ENCODE peak calls at places on chromosomes 4 and X, in six cellular contexts. Q is endothelial cell, P is astrocyte of the spinal cord, I is AG10803, B is fibroblast of lung, M is left lung. K is an unnamed sample.

GRCh38 chr4:126414741-126415140 is 1100.0 kb downstream of the FAT4 start:
- DNase-seq in B (no peak), Q (no peak), P (no peak), I (no peak), M (no peak), K (no peak)

GRCh38 chr4:17018013-17018412 is 119.6 kb upstream of the LDB2 start:
- DNase-seq in P (no peak), Q (no peak), M (no peak), B (no peak), I (no peak), K (no peak)

GRCh38 chrX:16589211-16589610 is 60.7 kb upstream of the S100G start:
- DNase-seq in P (peak), M (no peak), I (peak), B (peak), Q (no peak), K (peak)

GRCh38 chr4:188403272-188403671 is 264.0 kb downstream of the TRIML1 start:
- DNase-seq in M (no peak), Q (no peak), P (no peak), I (peak), B (no peak), K (no peak)

GRCh38 chr4:36255575-36255974 is 11.3 kb upstream of the ARAP2 start:
- DNase-seq in I (no peak), Q (no peak), B (no peak), P (no peak), M (no peak), K (no peak)

GRCh38 chr4:57182132-57182874 is 72.1 kb upstream of the IGFBP7 start:
- DNase-seq in M (no peak), B (no peak), I (no peak), P (no peak), Q (no peak), K (no peak)

GRCh38 chr4:155675709-155676429 is 9.2 kb downstream of the GUCY1A1 start:
- DNase-seq in I (peak), M (no peak), P (no peak), B (no peak), Q (no peak), K (no peak)

GRCh38 chr4:48331577-48332340 is 9.6 kb upstream of the SLAIN2 start:
- DNase-seq in I (peak), P (peak), B (peak), M (no peak), Q (no peak), K (peak)

GRCh38 chrX:153970398-153971123 is 1.1 kb downstream of the HCFC1 start:
- DNase-seq in I (peak), M (peak), P (peak), Q (no peak), B (peak), K (peak)

GRCh38 chrX:31508338-31508737 is 436.5 kb upstream of the FTHL17 start:
- DNase-seq in B (peak), M (no peak), P (peak), I (peak), Q (no peak), K (peak)

GRCh38 chrX:12115377-12115776 is 22.9 kb upstream of the FRMPD4 start:
- DNase-seq in I (no peak), P (no peak), B (no peak), M (no peak), Q (peak), K (no peak)

GRCh38 chrX:31209005-31209612 is 137.3 kb upstream of the FTHL17 start:
- DNase-seq in B (no peak), Q (no peak), M (no peak), P (no peak), I (no peak), K (peak)

GRCh38 chr4:55947912-55948725 is 626 bp upstream of the CEP135 start:
- DNase-seq in Q (peak), P (peak), B (peak), I (peak), M (no peak), K (peak)

GRCh38 chrX:78522601-78523000 is 136.5 kb downstream of the RTL3 start:
- DNase-seq in M (no peak), Q (no peak), B (no peak), P (no peak), I (no peak), K (no peak)

GRCh38 chrX:125137521-125137920 is 182.2 kb upstream of the TEX13C start:
- DNase-seq in M (no peak), Q (no peak), B (no peak), P (no peak), I (no peak), K (no peak)

GRCh38 chrX:125131146-125131545 is 188.5 kb upstream of the TEX13C start:
- DNase-seq in Q (no peak), M (no peak), P (no peak), B (no peak), I (no peak), K (no peak)

DNA sequence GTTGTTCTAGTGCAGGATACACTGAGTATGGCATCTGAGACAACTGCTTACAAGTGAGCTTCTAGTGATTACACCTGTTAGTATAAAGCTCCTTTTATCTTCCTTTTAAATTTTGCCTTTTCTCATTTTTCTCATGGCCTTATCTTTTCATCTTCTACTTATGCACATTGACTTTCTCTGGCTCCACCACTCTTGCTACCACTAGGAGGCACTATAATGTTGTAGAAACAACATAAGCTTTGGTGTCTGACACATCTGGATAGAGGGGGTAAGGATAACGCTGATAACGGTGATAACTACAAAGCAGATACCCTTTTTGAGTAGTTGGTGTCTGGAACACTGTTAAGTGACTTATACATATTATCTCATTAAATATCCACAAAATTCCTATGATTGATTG is 187.4 kb upstream of the TEX13C start:
- DNase-seq in Q (no peak), I (no peak), P (no peak), B (no peak), M (no peak), K (no peak)
- TF ChIP-seq CTCF in Q (peak), I (no peak), P (no peak), B (peak), M (peak), K (peak)

GRCh38 chr4:139761461-139761860 is 95.8 kb downstream of the MGST2 start:
- DNase-seq in M (no peak), B (no peak), I (peak), Q (no peak), P (no peak), K (peak)
- TF ChIP-seq CTCF in M (no peak), B (peak), I (peak), Q (peak), P (peak), K (peak)

GRCh38 chr4:123116412-123116811 is 194.0 kb upstream of the NUDT6 start:
- DNase-seq in P (peak), M (no peak), I (no peak), B (peak), Q (no peak), K (no peak)
- TF ChIP-seq CTCF in P (no peak), M (no peak), I (no peak), B (no peak), Q (no peak), K (no peak)

DNA sequence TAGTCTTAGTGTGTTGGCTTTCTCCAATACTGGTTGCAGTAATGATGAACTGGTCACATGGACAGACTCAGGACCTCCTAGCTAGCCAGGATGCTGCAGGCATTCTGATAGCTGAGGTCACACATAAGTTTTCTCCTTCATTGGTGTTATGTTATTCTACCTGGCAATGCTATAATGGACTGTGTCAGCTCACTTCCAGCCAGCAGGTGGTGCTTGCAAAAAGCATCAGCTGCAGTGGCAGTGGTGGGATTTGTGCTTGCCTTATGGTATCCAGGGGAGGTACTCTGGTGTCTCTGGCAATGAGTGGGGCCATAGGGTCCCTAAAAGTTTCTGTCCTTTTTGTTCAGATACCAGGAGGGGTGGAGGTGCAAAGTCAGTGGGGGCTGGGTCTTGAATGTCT is 33.6 kb downstream of the ZNF330 start:
- DNase-seq in B (no peak), Q (no peak), P (no peak), I (no peak), M (no peak), K (no peak)
- TF ChIP-seq CTCF in B (no peak), Q (peak), P (no peak), I (no peak), M (no peak), K (peak)

GRCh38 chrX:129461801-129462456 is 61.4 kb downstream of the SMARCA1 start:
- DNase-seq in P (no peak), M (no peak), B (no peak), Q (no peak), I (no peak), K (no peak)

GRCh38 chrX:129462707-129463106 is 60.6 kb downstream of the SMARCA1 start:
- DNase-seq in I (no peak), Q (no peak), P (no peak), B (no peak), M (no peak), K (no peak)
- TF ChIP-seq CTCF in I (no peak), Q (no peak), P (no peak), B (no peak), M (no peak), K (peak)

DNA sequence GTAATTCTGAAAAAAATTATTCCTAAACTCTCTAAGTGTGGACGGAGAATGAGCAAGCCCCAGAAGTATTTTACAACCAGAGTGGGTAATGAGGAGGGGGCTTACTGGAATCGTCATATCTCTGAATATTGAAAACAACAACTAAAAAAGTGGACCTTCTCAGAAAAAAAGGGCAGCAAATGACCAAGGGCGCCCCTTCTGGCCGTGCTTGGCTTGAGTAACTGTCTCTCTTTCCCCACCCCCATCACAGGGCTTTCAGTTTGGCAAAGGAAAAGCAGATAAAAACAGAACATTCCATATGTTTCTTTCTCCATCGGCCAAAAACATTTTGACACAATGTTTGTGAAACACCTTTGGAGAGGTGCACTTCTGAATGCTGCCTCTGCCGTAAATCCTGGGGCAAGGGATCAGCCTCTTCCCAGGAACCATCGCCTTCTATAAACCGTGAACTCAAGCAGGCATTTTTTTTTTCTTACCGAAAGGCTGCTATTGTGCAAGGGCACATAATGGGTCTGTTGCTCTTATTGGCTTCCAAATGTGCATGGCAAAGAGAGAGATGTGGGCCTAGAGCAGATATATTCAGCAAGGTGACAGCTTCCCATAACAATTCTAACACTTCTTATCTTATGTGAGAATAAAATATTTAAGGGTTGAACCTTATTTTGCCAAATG is 115.4 kb downstream of the PARM1 start:
- DNase-seq in Q (no peak), B (no peak), I (no peak), P (no peak), M (no peak), K (no peak)
- TF ChIP-seq CTCF in Q (no peak), B (no peak), I (no peak), P (no peak), M (no peak), K (peak)

GRCh38 chr4:147836807-147837206 is 104.9 kb downstream of the ARHGAP10 start:
- DNase-seq in I (no peak), Q (no peak), B (no peak), M (no peak), P (no peak), K (no peak)

GRCh38 chr4:147831452-147832192 is 99.7 kb downstream of the ARHGAP10 start:
- DNase-seq in Q (no peak), M (no peak), B (peak), P (peak), I (peak), K (peak)

GRCh38 chr4:147833254-147833653 is 101.4 kb downstream of the ARHGAP10 start:
- DNase-seq in M (no peak), B (peak), Q (no peak), P (no peak), I (peak), K (peak)

GRCh38 chr4:147833741-147834140 is 101.9 kb downstream of the ARHGAP10 start:
- DNase-seq in P (no peak), Q (no peak), B (no peak), M (no peak), I (no peak), K (no peak)

GRCh38 chr4:147834480-147834879 is 102.6 kb downstream of the ARHGAP10 start:
- DNase-seq in I (no peak), Q (no peak), B (no peak), M (no peak), P (no peak), K (no peak)
- TF ChIP-seq CTCF in I (no peak), Q (no peak), B (no peak), M (no peak), P (no peak), K (no peak)

GRCh38 chr4:2069986-2070385 is 10.9 kb downstream of the NAT8L start:
- DNase-seq in I (no peak), Q (no peak), M (no peak), P (no peak), B (no peak), K (no peak)

GRCh38 chr4:2068566-2068965 is 9.4 kb downstream of the NAT8L start:
- DNase-seq in P (no peak), Q (no peak), M (no peak), B (no peak), I (no peak), K (no peak)

GRCh38 chr4:2068198-2068470 is 9.0 kb downstream of the NAT8L start:
- DNase-seq in I (no peak), B (no peak), Q (no peak), P (no peak), M (no peak), K (no peak)

GRCh38 chr4:2070421-2071251 is 11.5 kb downstream of the NAT8L start:
- DNase-seq in P (no peak), B (no peak), I (no peak), M (no peak), Q (no peak), K (no peak)

DNA sequence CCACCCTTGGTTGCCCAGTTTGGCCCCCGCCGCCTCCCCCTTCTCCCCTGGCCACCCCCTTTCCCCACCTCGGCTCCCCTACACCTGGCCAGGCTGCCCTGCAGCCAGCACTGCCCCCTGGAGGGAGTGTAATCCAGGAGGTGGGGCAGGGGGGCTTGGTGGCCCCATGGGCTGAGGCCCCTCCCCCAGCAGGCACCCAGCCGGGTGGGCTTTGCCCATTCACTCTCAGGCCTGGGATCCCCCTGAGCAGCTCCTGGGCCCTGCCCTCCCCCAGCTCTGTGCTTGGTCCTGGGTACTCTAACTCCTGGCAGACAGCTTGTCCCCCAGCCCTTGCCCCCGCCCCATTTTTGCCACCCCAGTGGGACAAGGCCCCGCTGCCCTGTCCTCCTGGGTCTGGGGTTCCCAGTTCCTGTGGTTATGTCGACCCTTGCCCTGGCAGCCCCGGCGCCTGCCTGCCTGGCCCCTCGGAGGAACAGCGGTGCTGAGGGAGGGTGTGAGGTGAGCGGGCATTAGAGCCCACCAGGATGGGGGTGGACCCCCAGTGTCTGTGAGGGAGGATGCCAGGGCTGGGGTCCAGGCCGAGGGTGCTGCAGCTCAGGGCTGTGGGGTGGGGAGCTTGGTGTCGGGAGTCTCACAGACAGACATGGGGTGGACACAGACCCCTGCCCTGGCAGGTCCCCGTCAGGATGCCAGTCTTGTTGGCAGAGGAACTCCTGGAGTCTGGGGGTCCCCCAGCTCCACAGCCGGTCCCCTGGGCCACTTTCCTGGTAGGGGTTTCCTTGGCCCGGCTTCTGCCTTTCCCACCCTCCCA is 10.2 kb downstream of the NAT8L start:
- DNase-seq in I (no peak), M (no peak), P (no peak), B (no peak), Q (no peak), K (no peak)
- TF ChIP-seq CTCF in I (no peak), M (no peak), P (no peak), B (no peak), Q (no peak), K (peak)

GRCh38 chr4:19971829-19972228 is 279.9 kb upstream of the SLIT2 start:
- DNase-seq in B (no peak), I (peak), Q (no peak), P (peak), M (no peak), K (peak)

DNA sequence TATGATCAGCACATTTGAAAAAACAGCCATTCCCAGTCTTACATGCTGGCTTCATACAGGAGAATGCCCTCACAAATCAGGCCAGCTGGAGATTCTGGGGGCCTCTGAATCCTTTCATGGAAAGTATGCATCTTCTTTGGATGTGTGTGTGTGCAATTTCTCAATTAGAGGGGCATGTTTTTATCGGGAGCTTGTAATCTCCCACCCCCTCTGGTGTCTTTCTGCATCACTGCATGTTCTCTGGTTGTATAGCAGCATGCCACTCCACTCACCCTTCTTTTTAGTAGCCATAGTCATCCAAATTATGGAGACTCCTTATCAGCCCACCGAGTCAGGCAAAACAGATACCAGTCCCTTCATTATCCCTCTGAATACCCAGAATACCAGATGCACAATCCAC is 282.2 kb upstream of the SLIT2 start:
- DNase-seq in B (peak), I (no peak), P (no peak), M (no peak), Q (no peak), K (no peak)
- TF ChIP-seq CTCF in B (no peak), I (peak), P (peak), M (no peak), Q (no peak), K (peak)

K was measured in HFFc6.